ENCODE peak calls at places on chromosomes 11 and 22, in nine cellular contexts. One of them, this sample, is unnamed.

GRCh38 chr22:23222033-23222840 is 41.9 kb downstream of the BCR start:
- DNase-seq in stimulated activated CD4-positive, alpha-beta T cell treated with anti-CD3 and anti-CD28 coated beads, TNF-alpha, amount 100 ng/mL, for 24 hours: no peak
- DNase-seq in GM13977: no peak
- DNase-seq in stimulated activated CD8-positive, alpha-beta memory T cell treated with anti-CD3 and anti-CD28 coated beads, Interleukin-7, amount 100 ng/mL, for 1 hour: no peak
- DNase-seq in iPS DF 19.7: no peak
- DNase-seq in choroid plexus epithelial cell: no peak
- DNase-seq in left cardiac atrium: no peak
- DNase-seq in esophagus muscularis mucosa: no peak
- DNase-seq in NCI-H146: no peak
- DNase-seq in this sample: no peak

GRCh38 chr11:108906329-108906728 is 241.5 kb downstream of the DDX10 start:
- DNase-seq in GM13977: no peak
- DNase-seq in NCI-H146: no peak
- DNase-seq in left cardiac atrium: no peak
- DNase-seq in stimulated activated CD4-positive, alpha-beta T cell treated with anti-CD3 and anti-CD28 coated beads, TNF-alpha, amount 100 ng/mL, for 24 hours: no peak
- DNase-seq in esophagus muscularis mucosa: no peak
- DNase-seq in stimulated activated CD8-positive, alpha-beta memory T cell treated with anti-CD3 and anti-CD28 coated beads, Interleukin-7, amount 100 ng/mL, for 1 hour: no peak
- DNase-seq in choroid plexus epithelial cell: peak; percentile 93
- DNase-seq in iPS DF 19.7: no peak
- DNase-seq in this sample: peak; percentile 62

GRCh38 chr11:3147257-3147619 is 17.9 kb downstream of the OSBPL5 start:
- DNase-seq in iPS DF 19.7: no peak
- DNase-seq in stimulated activated CD4-positive, alpha-beta T cell treated with anti-CD3 and anti-CD28 coated beads, TNF-alpha, amount 100 ng/mL, for 24 hours: no peak
- DNase-seq in left cardiac atrium: peak; percentile 44
- DNase-seq in stimulated activated CD8-positive, alpha-beta memory T cell treated with anti-CD3 and anti-CD28 coated beads, Interleukin-7, amount 100 ng/mL, for 1 hour: no peak
- DNase-seq in choroid plexus epithelial cell: no peak
- DNase-seq in GM13977: no peak
- DNase-seq in esophagus muscularis mucosa: no peak
- DNase-seq in NCI-H146: no peak
- DNase-seq in this sample: no peak

GRCh38 chr11:55902308-55902707 is 12.1 kb downstream of the OR5W2 start:
- DNase-seq in iPS DF 19.7: no peak
- DNase-seq in stimulated activated CD8-positive, alpha-beta memory T cell treated with anti-CD3 and anti-CD28 coated beads, Interleukin-7, amount 100 ng/mL, for 1 hour: no peak
- DNase-seq in left cardiac atrium: no peak
- DNase-seq in GM13977: no peak
- DNase-seq in esophagus muscularis mucosa: no peak
- DNase-seq in stimulated activated CD4-positive, alpha-beta T cell treated with anti-CD3 and anti-CD28 coated beads, TNF-alpha, amount 100 ng/mL, for 24 hours: no peak
- DNase-seq in choroid plexus epithelial cell: no peak
- DNase-seq in NCI-H146: no peak
- DNase-seq in this sample: no peak

GRCh38 chr11:86594746-86595145 is 77.7 kb downstream of the ME3 start:
- DNase-seq in stimulated activated CD4-positive, alpha-beta T cell treated with anti-CD3 and anti-CD28 coated beads, TNF-alpha, amount 100 ng/mL, for 24 hours: no peak
- DNase-seq in esophagus muscularis mucosa: no peak
- DNase-seq in stimulated activated CD8-positive, alpha-beta memory T cell treated with anti-CD3 and anti-CD28 coated beads, Interleukin-7, amount 100 ng/mL, for 1 hour: no peak
- DNase-seq in left cardiac atrium: no peak
- DNase-seq in iPS DF 19.7: no peak
- DNase-seq in choroid plexus epithelial cell: no peak
- DNase-seq in NCI-H146: peak; percentile 37
- DNase-seq in GM13977: no peak
- DNase-seq in this sample: no peak

GRCh38 chr11:88972210-88972609 is 93.6 kb downstream of the GRM5 start:
- DNase-seq in esophagus muscularis mucosa: no peak
- DNase-seq in stimulated activated CD4-positive, alpha-beta T cell treated with anti-CD3 and anti-CD28 coated beads, TNF-alpha, amount 100 ng/mL, for 24 hours: no peak
- DNase-seq in choroid plexus epithelial cell: no peak
- DNase-seq in left cardiac atrium: no peak
- DNase-seq in iPS DF 19.7: no peak
- DNase-seq in stimulated activated CD8-positive, alpha-beta memory T cell treated with anti-CD3 and anti-CD28 coated beads, Interleukin-7, amount 100 ng/mL, for 1 hour: no peak
- DNase-seq in NCI-H146: no peak
- DNase-seq in GM13977: no peak
- DNase-seq in this sample: no peak

GRCh38 chr11:11624926-11625325 is 3.1 kb upstream of the GALNT18 start:
- DNase-seq in iPS DF 19.7: no peak
- DNase-seq in stimulated activated CD8-positive, alpha-beta memory T cell treated with anti-CD3 and anti-CD28 coated beads, Interleukin-7, amount 100 ng/mL, for 1 hour: no peak
- DNase-seq in stimulated activated CD4-positive, alpha-beta T cell treated with anti-CD3 and anti-CD28 coated beads, TNF-alpha, amount 100 ng/mL, for 24 hours: no peak
- DNase-seq in left cardiac atrium: no peak
- DNase-seq in NCI-H146: no peak
- DNase-seq in choroid plexus epithelial cell: no peak
- DNase-seq in GM13977: no peak
- DNase-seq in esophagus muscularis mucosa: no peak
- DNase-seq in this sample: no peak

GRCh38 chr11:44858796-44859527 is 91.7 kb downstream of the TP53I11 start:
- DNase-seq in stimulated activated CD8-positive, alpha-beta memory T cell treated with anti-CD3 and anti-CD28 coated beads, Interleukin-7, amount 100 ng/mL, for 1 hour: no peak
- DNase-seq in NCI-H146: no peak
- DNase-seq in GM13977: no peak
- DNase-seq in esophagus muscularis mucosa: no peak
- DNase-seq in choroid plexus epithelial cell: no peak
- DNase-seq in left cardiac atrium: no peak
- DNase-seq in iPS DF 19.7: peak; percentile 45
- DNase-seq in stimulated activated CD4-positive, alpha-beta T cell treated with anti-CD3 and anti-CD28 coated beads, TNF-alpha, amount 100 ng/mL, for 24 hours: no peak
- DNase-seq in this sample: no peak

GRCh38 chr11:94755494-94755893 is 12.7 kb upstream of the AMOTL1 start:
- DNase-seq in choroid plexus epithelial cell: no peak
- DNase-seq in left cardiac atrium: no peak
- DNase-seq in stimulated activated CD4-positive, alpha-beta T cell treated with anti-CD3 and anti-CD28 coated beads, TNF-alpha, amount 100 ng/mL, for 24 hours: no peak
- DNase-seq in NCI-H146: no peak
- DNase-seq in stimulated activated CD8-positive, alpha-beta memory T cell treated with anti-CD3 and anti-CD28 coated beads, Interleukin-7, amount 100 ng/mL, for 1 hour: no peak
- DNase-seq in iPS DF 19.7: no peak
- DNase-seq in GM13977: no peak
- DNase-seq in esophagus muscularis mucosa: no peak
- DNase-seq in this sample: no peak

GRCh38 chr11:65637794-65638317 is at the start of gene SIPA1:
- DNase-seq in choroid plexus epithelial cell: peak; percentile 97
- DNase-seq in esophagus muscularis mucosa: no peak
- DNase-seq in stimulated activated CD8-positive, alpha-beta memory T cell treated with anti-CD3 and anti-CD28 coated beads, Interleukin-7, amount 100 ng/mL, for 1 hour: peak; percentile 49
- DNase-seq in left cardiac atrium: peak; percentile 83
- DNase-seq in stimulated activated CD4-positive, alpha-beta T cell treated with anti-CD3 and anti-CD28 coated beads, TNF-alpha, amount 100 ng/mL, for 24 hours: peak; percentile 78
- DNase-seq in GM13977: peak; percentile 90
- DNase-seq in NCI-H146: peak; percentile 87
- DNase-seq in iPS DF 19.7: no peak
- DNase-seq in this sample: peak; percentile 91

GRCh38 chr11:69263736-69264052 is 30.3 kb upstream of the MYEOV start:
- DNase-seq in GM13977: no peak
- DNase-seq in stimulated activated CD4-positive, alpha-beta T cell treated with anti-CD3 and anti-CD28 coated beads, TNF-alpha, amount 100 ng/mL, for 24 hours: no peak
- DNase-seq in esophagus muscularis mucosa: no peak
- DNase-seq in choroid plexus epithelial cell: no peak
- DNase-seq in left cardiac atrium: no peak
- DNase-seq in iPS DF 19.7: no peak
- DNase-seq in stimulated activated CD8-positive, alpha-beta memory T cell treated with anti-CD3 and anti-CD28 coated beads, Interleukin-7, amount 100 ng/mL, for 1 hour: no peak
- DNase-seq in NCI-H146: no peak
- DNase-seq in this sample: no peak

GRCh38 chr11:113831314-113831713 is 44.1 kb downstream of the USP28 start:
- DNase-seq in stimulated activated CD4-positive, alpha-beta T cell treated with anti-CD3 and anti-CD28 coated beads, TNF-alpha, amount 100 ng/mL, for 24 hours: no peak
- DNase-seq in stimulated activated CD8-positive, alpha-beta memory T cell treated with anti-CD3 and anti-CD28 coated beads, Interleukin-7, amount 100 ng/mL, for 1 hour: no peak
- DNase-seq in NCI-H146: no peak
- DNase-seq in esophagus muscularis mucosa: no peak
- DNase-seq in iPS DF 19.7: no peak
- DNase-seq in left cardiac atrium: no peak
- DNase-seq in choroid plexus epithelial cell: no peak
- DNase-seq in GM13977: peak; percentile 32
- DNase-seq in this sample: no peak

GRCh38 chr11:123822022-123822421 is 15.9 kb upstream of the OR6M1 start:
- DNase-seq in NCI-H146: no peak
- DNase-seq in GM13977: peak; percentile 12
- DNase-seq in iPS DF 19.7: no peak
- DNase-seq in esophagus muscularis mucosa: no peak
- DNase-seq in left cardiac atrium: no peak
- DNase-seq in stimulated activated CD8-positive, alpha-beta memory T cell treated with anti-CD3 and anti-CD28 coated beads, Interleukin-7, amount 100 ng/mL, for 1 hour: no peak
- DNase-seq in stimulated activated CD4-positive, alpha-beta T cell treated with anti-CD3 and anti-CD28 coated beads, TNF-alpha, amount 100 ng/mL, for 24 hours: no peak
- DNase-seq in choroid plexus epithelial cell: no peak
- DNase-seq in this sample: peak; percentile 39

GRCh38 chr22:38566726-38567504 is 3.1 kb downstream of the DMC1 start:
- DNase-seq in choroid plexus epithelial cell: no peak
- DNase-seq in esophagus muscularis mucosa: no peak
- DNase-seq in stimulated activated CD8-positive, alpha-beta memory T cell treated with anti-CD3 and anti-CD28 coated beads, Interleukin-7, amount 100 ng/mL, for 1 hour: no peak
- DNase-seq in GM13977: no peak
- DNase-seq in stimulated activated CD4-positive, alpha-beta T cell treated with anti-CD3 and anti-CD28 coated beads, TNF-alpha, amount 100 ng/mL, for 24 hours: no peak
- DNase-seq in left cardiac atrium: no peak
- DNase-seq in NCI-H146: no peak
- DNase-seq in iPS DF 19.7: no peak
- DNase-seq in this sample: no peak

GRCh38 chr22:23529166-23530103 is 50.7 kb downstream of the IGLL1 start:
- DNase-seq in esophagus muscularis mucosa: no peak
- DNase-seq in NCI-H146: no peak
- DNase-seq in GM13977: no peak
- DNase-seq in choroid plexus epithelial cell: no peak
- DNase-seq in stimulated activated CD8-positive, alpha-beta memory T cell treated with anti-CD3 and anti-CD28 coated beads, Interleukin-7, amount 100 ng/mL, for 1 hour: no peak
- DNase-seq in stimulated activated CD4-positive, alpha-beta T cell treated with anti-CD3 and anti-CD28 coated beads, TNF-alpha, amount 100 ng/mL, for 24 hours: no peak
- DNase-seq in left cardiac atrium: no peak
- DNase-seq in iPS DF 19.7: no peak
- DNase-seq in this sample: no peak

GRCh38 chr11:74320538-74320937 is 9.1 kb upstream of the P4HA3 start:
- DNase-seq in left cardiac atrium: no peak
- DNase-seq in GM13977: no peak
- DNase-seq in esophagus muscularis mucosa: no peak
- DNase-seq in stimulated activated CD8-positive, alpha-beta memory T cell treated with anti-CD3 and anti-CD28 coated beads, Interleukin-7, amount 100 ng/mL, for 1 hour: no peak
- DNase-seq in choroid plexus epithelial cell: no peak
- DNase-seq in NCI-H146: no peak
- DNase-seq in stimulated activated CD4-positive, alpha-beta T cell treated with anti-CD3 and anti-CD28 coated beads, TNF-alpha, amount 100 ng/mL, for 24 hours: no peak
- DNase-seq in iPS DF 19.7: no peak
- DNase-seq in this sample: no peak

GRCh38 chr11:27619039-27619438 is 81.2 kb downstream of the BDNF start:
- DNase-seq in choroid plexus epithelial cell: no peak
- DNase-seq in NCI-H146: no peak
- DNase-seq in left cardiac atrium: no peak
- DNase-seq in esophagus muscularis mucosa: no peak
- DNase-seq in iPS DF 19.7: no peak
- DNase-seq in stimulated activated CD8-positive, alpha-beta memory T cell treated with anti-CD3 and anti-CD28 coated beads, Interleukin-7, amount 100 ng/mL, for 1 hour: no peak
- DNase-seq in stimulated activated CD4-positive, alpha-beta T cell treated with anti-CD3 and anti-CD28 coated beads, TNF-alpha, amount 100 ng/mL, for 24 hours: no peak
- DNase-seq in GM13977: no peak
- DNase-seq in this sample: no peak

GRCh38 chr11:13551834-13552233 is 56.0 kb upstream of the PTH start:
- DNase-seq in GM13977: no peak
- DNase-seq in stimulated activated CD4-positive, alpha-beta T cell treated with anti-CD3 and anti-CD28 coated beads, TNF-alpha, amount 100 ng/mL, for 24 hours: no peak
- DNase-seq in stimulated activated CD8-positive, alpha-beta memory T cell treated with anti-CD3 and anti-CD28 coated beads, Interleukin-7, amount 100 ng/mL, for 1 hour: no peak
- DNase-seq in iPS DF 19.7: no peak
- DNase-seq in NCI-H146: no peak
- DNase-seq in esophagus muscularis mucosa: no peak
- DNase-seq in choroid plexus epithelial cell: no peak
- DNase-seq in left cardiac atrium: no peak
- DNase-seq in this sample: no peak

GRCh38 chr22:42889290-42889689 is 32.2 kb upstream of the ARFGAP3 start:
- DNase-seq in stimulated activated CD8-positive, alpha-beta memory T cell treated with anti-CD3 and anti-CD28 coated beads, Interleukin-7, amount 100 ng/mL, for 1 hour: no peak
- DNase-seq in esophagus muscularis mucosa: no peak
- DNase-seq in left cardiac atrium: no peak
- DNase-seq in GM13977: peak; percentile 89
- DNase-seq in stimulated activated CD4-positive, alpha-beta T cell treated with anti-CD3 and anti-CD28 coated beads, TNF-alpha, amount 100 ng/mL, for 24 hours: no peak
- DNase-seq in NCI-H146: no peak
- DNase-seq in choroid plexus epithelial cell: no peak
- DNase-seq in iPS DF 19.7: no peak
- DNase-seq in this sample: no peak

This sample was measured in fibroblast of pulmonary artery.